ENCODE peak calls at places on chromosomes 7 and 10, in seven cellular contexts. I is cardiac muscle cell, Z is IMR-90, J is mammary epithelial cell, T is GM23248, V is transverse colon, K is aorta. Y is an unnamed sample. For H3K4me1, the result is how much of the 10 kb centered on the place peaks cover.

GRCh38 chr10:69421611-69422308 is 5.0 kb upstream of the TACR2 start:
- DNase-seq in K (no peak), T (peak), V (peak), I (peak), J (no peak), Z (peak), Y (no peak)

GRCh38 chr10:5561704-5562645 is 37.2 kb downstream of the CALML3 start:
- DNase-seq in Z (no peak), K (no peak), I (no peak), V (no peak), T (no peak), J (no peak), Y (no peak)

GRCh38 chr10:69070951-69071350 is 17.0 kb upstream of the SRGN start:
- DNase-seq in Z (no peak), J (no peak), K (no peak), I (no peak), T (no peak), V (no peak), Y (no peak)

GRCh38 chr10:112295853-112296830 is 12.9 kb downstream of the TECTB start:
- DNase-seq in J (no peak), Z (peak), V (no peak), I (peak), T (peak), K (no peak), Y (no peak)

GRCh38 chr10:74500806-74501205 is 325.6 kb upstream of the KAT6B start:
- DNase-seq in K (no peak), J (no peak), I (peak), V (no peak), T (peak), Z (peak), Y (no peak)

GRCh38 chr7:34486371-34486770 is 171.6 kb upstream of the NPSR1 start:
- DNase-seq in Z (no peak), K (no peak), V (no peak), T (no peak), J (no peak), I (no peak), Y (no peak)

GRCh38 chr7:103079836-103080235 is 4.9 kb downstream of the ARMC10 start:
- DNase-seq in T (no peak), J (no peak), I (no peak), K (no peak), V (no peak), Z (no peak), Y (no peak)

GRCh38 chr7:2821842-2822507 is 22.1 kb downstream of the GNA12 start:
- DNase-seq in Z (peak), I (peak), J (peak), K (no peak), T (peak), V (no peak), Y (no peak)

GRCh38 chr7:145212050-145212449 is 376.2 kb upstream of the TPK1 start:
- DNase-seq in Z (no peak), V (no peak), K (no peak), I (no peak), J (no peak), T (no peak), Y (no peak)

GRCh38 chr10:101032637-101033201 is 1.7 kb downstream of the SFXN3 start:
- DNase-seq in T (peak), Z (peak), V (no peak), K (peak), J (peak), I (peak), Y (peak)

GRCh38 chr7:149713061-149713730 is 60.2 kb downstream of the ZNF467 start:
- DNase-seq in J (no peak), I (no peak), Z (no peak), T (no peak), V (no peak), K (no peak), Y (no peak)

GRCh38 chr10:99993994-99994689 is 15.6 kb downstream of the DNMBP start:
- DNase-seq in Z (peak), K (peak), I (peak), T (peak), V (peak), J (no peak), Y (peak)

GRCh38 chr7:16934947-16935742 is 53.4 kb upstream of the AGR3 start:
- DNase-seq in V (peak), Z (peak), J (peak), T (peak), I (no peak), K (no peak), Y (no peak)

GRCh38 chr10:131874991-131875451 is 25.8 kb upstream of the PPP2R2D start:
- DNase-seq in J (peak), Z (peak), V (peak), T (peak), I (peak), K (peak), Y (peak)

GRCh38 chr10:106513328-106513727 is 651.2 kb downstream of the SORCS1 start:
- DNase-seq in T (no peak), K (no peak), I (peak), Z (peak), J (peak), V (no peak), Y (no peak)

GRCh38 chr10:114301951-114302710 is 63.1 kb downstream of the VWA2 start:
- DNase-seq in I (no peak), K (no peak), T (peak), V (no peak), J (no peak), Z (no peak), Y (no peak)

GRCh38 chr7:98077762-98078161 is 28.9 kb upstream of the LMTK2 start:
- DNase-seq in J (no peak), I (no peak), V (no peak), K (no peak), T (no peak), Z (no peak), Y (no peak)

GRCh38 chr10:88565072-88565471 is 18.0 kb downstream of the RNLS start:
- DNase-seq in J (peak), K (no peak), T (peak), V (no peak), Z (peak), I (peak), Y (no peak)

GRCh38 chr7:81525901-81526300 is 243.9 kb downstream of the HGF start:
- DNase-seq in V (no peak), Z (no peak), I (no peak), J (no peak), T (peak), K (no peak), Y (no peak)

GRCh38 chr7:30146127-30146612 is 11.4 kb downstream of the MTURN start:
- DNase-seq in V (no peak), Z (no peak), T (no peak), J (no peak), K (no peak), I (peak), Y (no peak)
- H3K4me1 ChIP-seq in V (under half), Z (under half), T (under half), J (under half), K (under half), I (under half), Y (under half)

GRCh38 chr10:71265618-71266146 is 53.3 kb downstream of the UNC5B start:
- DNase-seq in I (no peak), V (no peak), K (no peak), J (no peak), Z (no peak), T (no peak), Y (no peak)
- H3K4me1 ChIP-seq in I (half or more), V (under half), K (under half), J (under half), Z (under half), T (under half), Y (under half)

DNA sequence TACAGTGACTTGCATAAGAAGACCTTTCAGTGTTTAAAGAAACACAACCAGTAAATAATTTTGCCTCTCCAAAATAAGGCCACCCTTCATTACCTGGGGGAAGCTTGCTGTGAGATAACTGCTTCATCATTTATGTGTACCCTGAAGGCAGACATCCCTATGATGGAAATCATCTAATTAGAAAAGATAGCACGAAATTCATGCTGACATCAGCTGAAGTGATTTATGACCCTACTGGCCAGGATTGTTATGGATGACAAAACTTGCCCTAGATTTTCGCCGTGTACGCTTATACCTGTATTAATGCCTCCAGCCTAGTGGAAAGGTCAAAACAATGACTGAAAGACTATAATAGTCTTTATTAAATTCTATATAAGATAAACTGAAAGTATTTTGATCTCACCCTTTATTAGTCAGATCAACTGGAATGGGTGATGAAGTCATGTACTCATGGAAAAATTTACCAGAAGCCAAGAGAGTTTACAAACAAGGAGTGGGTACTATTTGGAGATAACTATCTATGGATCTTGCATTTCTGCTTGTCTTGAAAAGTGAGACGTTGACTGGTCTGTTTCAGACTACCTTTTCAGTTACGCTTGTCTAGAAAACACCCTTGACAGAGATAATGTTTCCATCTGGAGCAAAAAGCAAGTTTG is 114.2 kb downstream of the PPP1R3A start:
- DNase-seq in Z (peak), K (no peak), T (peak), I (no peak), V (no peak), J (no peak), Y (no peak)
- H3K4me1 ChIP-seq in Z (under half), K (under half), T (under half), I (under half), V (under half), J (under half), Y (under half)

DNA sequence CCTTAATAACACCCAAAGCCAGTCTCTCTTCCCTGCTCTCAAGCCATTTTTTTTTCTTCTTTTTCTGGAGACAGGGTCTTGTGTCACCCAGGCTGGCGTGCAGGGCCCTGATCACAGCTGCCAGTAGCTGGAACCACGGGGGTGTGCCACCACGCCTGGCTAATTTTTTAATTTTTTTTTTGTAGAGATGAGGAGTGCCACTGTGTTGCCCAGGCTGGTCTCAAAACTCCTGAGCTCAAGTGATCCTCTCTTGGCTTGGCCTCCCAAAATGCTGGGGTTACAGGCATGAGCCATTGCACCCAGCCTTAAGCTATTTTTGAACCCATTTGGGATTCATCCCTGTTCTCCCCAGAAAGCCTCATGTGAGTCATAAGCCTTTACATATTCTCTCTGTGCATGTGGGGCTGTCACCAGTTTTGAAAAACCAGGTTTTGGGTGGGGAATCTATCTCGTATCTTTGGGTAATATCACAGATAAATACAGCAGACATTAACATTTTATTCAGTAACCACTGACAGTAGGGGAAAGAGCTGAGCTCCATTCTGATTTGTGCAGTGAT is 15.5 kb downstream of the ZNF487 start:
- DNase-seq in I (no peak), Z (no peak), J (peak), V (no peak), K (no peak), T (peak), Y (no peak)
- H3K4me1 ChIP-seq in I (under half), Z (under half), J (under half), V (under half), K (under half), T (under half), Y (half or more)

GRCh38 chr7:55132890-55133551 is 114.2 kb downstream of the EGFR start:
- DNase-seq in J (peak), T (peak), K (peak), V (peak), Z (peak), I (peak), Y (no peak)

GRCh38 chr7:55135462-55135861 is 116.6 kb downstream of the EGFR start:
- DNase-seq in T (no peak), K (no peak), J (no peak), V (no peak), I (no peak), Z (no peak), Y (no peak)

GRCh38 chr7:55132550-55132889 is 113.7 kb downstream of the EGFR start:
- DNase-seq in I (no peak), Z (no peak), T (no peak), K (no peak), V (no peak), J (no peak), Y (no peak)

GRCh38 chr7:55133630-55134392 is 115.0 kb downstream of the EGFR start:
- DNase-seq in T (peak), Z (peak), J (peak), I (peak), K (peak), V (no peak), Y (no peak)

DNA sequence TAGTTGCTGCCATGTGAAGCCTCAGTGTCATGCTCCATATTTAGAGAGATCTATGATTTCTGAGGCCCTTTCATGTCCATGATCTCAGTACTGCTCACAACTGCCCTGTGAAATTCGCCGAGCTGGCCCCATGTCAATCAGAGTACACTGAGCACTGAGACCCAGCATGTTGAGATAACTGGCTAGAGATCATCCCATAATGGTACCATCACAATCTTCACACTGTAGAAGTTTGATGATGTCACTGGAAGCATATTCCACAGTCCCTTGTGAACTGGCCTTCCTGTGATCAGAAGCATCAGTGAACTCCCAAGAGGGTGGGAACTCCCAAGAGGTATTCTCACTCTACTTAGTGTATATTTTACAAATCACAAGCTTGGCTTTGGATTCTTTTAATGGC is 116.0 kb downstream of the EGFR start:
- DNase-seq in V (no peak), T (no peak), J (no peak), Z (peak), I (no peak), K (no peak), Y (no peak)
- H3K4me1 ChIP-seq in V (under half), T (under half), J (half or more), Z (under half), I (under half), K (under half), Y (under half)